ENCODE peak calls at places on chromosomes 5 and 9, in four cellular contexts. S is NCI-H774; R is T1000; P is CD4-positive, CD25-positive, alpha-beta regulatory T cell. F is an unnamed sample.

GRCh38 chr5:155631116-155631515 is 617.6 kb downstream of the KIF4B start:
- DNase-seq in S (no peak), R (no peak), P (no peak), F (no peak)

GRCh38 chr9:114314881-114315722 is 7.8 kb upstream of the ORM1 start:
- DNase-seq in S (no peak), R (no peak), P (no peak), F (no peak)

GRCh38 chr9:131370638-131371037 is 23.2 kb upstream of the PRRC2B start:
- DNase-seq in S (no peak), R (no peak), P (no peak), F (no peak)

GRCh38 chr5:7902201-7902600 is 33.3 kb downstream of the MTRR start:
- DNase-seq in S (no peak), R (no peak), P (no peak), F (no peak)

GRCh38 chr5:68070641-68071191 is 144.8 kb upstream of the PIK3R1 start:
- DNase-seq in S (no peak), R (no peak), P (no peak), F (no peak)

GRCh38 chr5:58452566-58453258 is 7.2 kb downstream of the PLK2 start:
- DNase-seq in S (no peak), R (no peak), P (no peak), F (no peak)

GRCh38 chr5:141547488-141547887 is 58.6 kb downstream of the PCDHGC5 start:
- DNase-seq in S (no peak), R (no peak), P (no peak), F (no peak)

GRCh38 chr9:96158147-96158546 is 143.8 kb downstream of the HSD17B3 start:
- DNase-seq in S (no peak), R (no peak), P (no peak), F (no peak)

GRCh38 chr5:120604898-120605297 is 140.8 kb downstream of the PRR16 start:
- DNase-seq in S (no peak), R (peak), P (no peak), F (no peak)

GRCh38 chr5:58019614-58020013 is 440.3 kb downstream of the PLK2 start:
- DNase-seq in S (no peak), R (no peak), P (no peak), F (no peak)

GRCh38 chr9:95112436-95113280 is 204.9 kb downstream of the FANCC start:
- DNase-seq in S (no peak), R (no peak), P (no peak), F (no peak)

GRCh38 chr5:151213803-151214613 is 9.9 kb downstream of the CCDC69 start:
- DNase-seq in S (no peak), R (no peak), P (peak), F (peak)

GRCh38 chr5:112004867-112005532 is 248.0 kb upstream of the NREP start:
- DNase-seq in S (no peak), R (no peak), P (no peak), F (no peak)

GRCh38 chr5:19001054-19001453 is 986.9 kb downstream of the CDH18 start:
- DNase-seq in S (no peak), R (no peak), P (no peak), F (no peak)

GRCh38 chr5:15105799-15106393 is 234.3 kb upstream of the ANKH start:
- DNase-seq in S (peak), R (no peak), P (no peak), F (peak)

GRCh38 chr5:174892742-174893141 is 168.4 kb downstream of the MSX2 start:
- DNase-seq in S (no peak), R (no peak), P (no peak), F (no peak)

GRCh38 chr9:87063883-87064282 is 116.6 kb upstream of the GAS1 start:
- DNase-seq in S (no peak), R (no peak), P (no peak), F (no peak)

GRCh38 chr5:32638309-32638708 is 53.0 kb downstream of the SUB1 start:
- DNase-seq in S (no peak), R (no peak), P (no peak), F (no peak)

GRCh38 chr5:52809884-52810283 is 22.2 kb downstream of the ITGA1 start:
- DNase-seq in S (no peak), R (no peak), P (no peak), F (no peak)

F was measured in midbrain.